ENCODE peak calls at places on chromosome 15, in four cellular contexts. One of them, this sample, is unnamed.

GRCh38 chr15:83250766-83251165 is 33.7 kb downstream of the BNC1 start:
- DNase-seq in HT1080: no peak
- DNase-seq in sigmoid colon: no peak
- DNase-seq in activated T-helper 9 cell treated with anti-CD3 and anti-CD28 coated beads, Interleukin-2, amount 50 U/mL, for 16 hours: no peak
- DNase-seq in this sample: no peak

GRCh38 chr15:89329329-89330084 is 5.1 kb downstream of the POLG start:
- DNase-seq in HT1080: no peak
- DNase-seq in activated T-helper 9 cell treated with anti-CD3 and anti-CD28 coated beads, Interleukin-2, amount 50 U/mL, for 16 hours: no peak
- DNase-seq in sigmoid colon: no peak
- DNase-seq in this sample: no peak

GRCh38 chr15:74007820-74008371 is 13.4 kb downstream of the PML start:
- DNase-seq in sigmoid colon: no peak
- DNase-seq in HT1080: no peak
- DNase-seq in activated T-helper 9 cell treated with anti-CD3 and anti-CD28 coated beads, Interleukin-2, amount 50 U/mL, for 16 hours: no peak
- DNase-seq in this sample: no peak

GRCh38 chr15:29103825-29104565 is 165.6 kb downstream of the NSMCE3 start:
- DNase-seq in activated T-helper 9 cell treated with anti-CD3 and anti-CD28 coated beads, Interleukin-2, amount 50 U/mL, for 16 hours: peak; percentile 37
- DNase-seq in HT1080: no peak
- DNase-seq in sigmoid colon: peak; percentile 78
- DNase-seq in this sample: peak; percentile 39

GRCh38 chr15:101167791-101168462 is 83.9 kb downstream of the CHSY1 start:
- DNase-seq in sigmoid colon: peak; percentile 79
- DNase-seq in activated T-helper 9 cell treated with anti-CD3 and anti-CD28 coated beads, Interleukin-2, amount 50 U/mL, for 16 hours: peak; percentile 34
- DNase-seq in HT1080: peak; percentile 99
- DNase-seq in this sample: peak; percentile 57

GRCh38 chr15:91561371-91562100 is 292.0 kb upstream of the SLCO3A1 start:
- DNase-seq in sigmoid colon: peak; percentile 67
- DNase-seq in HT1080: peak; percentile 98
- DNase-seq in activated T-helper 9 cell treated with anti-CD3 and anti-CD28 coated beads, Interleukin-2, amount 50 U/mL, for 16 hours: no peak
- DNase-seq in this sample: no peak

GRCh38 chr15:78943692-78944091 is 1.2 kb downstream of the CTSH start:
- DNase-seq in HT1080: no peak
- DNase-seq in activated T-helper 9 cell treated with anti-CD3 and anti-CD28 coated beads, Interleukin-2, amount 50 U/mL, for 16 hours: no peak
- DNase-seq in sigmoid colon: no peak
- DNase-seq in this sample: no peak

GRCh38 chr15:44536962-44537727 is at the start of gene EIF3J:
- DNase-seq in activated T-helper 9 cell treated with anti-CD3 and anti-CD28 coated beads, Interleukin-2, amount 50 U/mL, for 16 hours: peak; percentile 92
- DNase-seq in HT1080: peak; percentile 36
- DNase-seq in sigmoid colon: peak; percentile 98
- DNase-seq in this sample: peak; percentile 95

GRCh38 chr15:94305133-94305532 is 73.8 kb downstream of the MCTP2 start:
- DNase-seq in activated T-helper 9 cell treated with anti-CD3 and anti-CD28 coated beads, Interleukin-2, amount 50 U/mL, for 16 hours: no peak
- DNase-seq in HT1080: peak; percentile 47
- DNase-seq in sigmoid colon: no peak
- DNase-seq in this sample: no peak

GRCh38 chr15:44636976-44637375 is 26.5 kb downstream of the SPG11 start:
- DNase-seq in HT1080: no peak
- DNase-seq in sigmoid colon: no peak
- DNase-seq in activated T-helper 9 cell treated with anti-CD3 and anti-CD28 coated beads, Interleukin-2, amount 50 U/mL, for 16 hours: no peak
- DNase-seq in this sample: no peak

This sample was measured in stimulated activated naive CD4-positive, alpha-beta T cell treated with Interleukin-2 at 50 U/mL for 16 hours.